ENCODE peak calls at places on chromosomes 11 and 22, in six cellular contexts. O is iris pigment epithelial cell; D is GM20000; F is HepG2; U is activated CD8-positive, alpha-beta memory T cell treated with anti-CD3 and anti-CD28 coated beads for 4 hours; Z is body of pancreas. K is an unnamed sample.

GRCh38 chr11:22730319-22730718 is 63.9 kb downstream of the GAS2 start:
- DNase-seq in O (no peak), D (peak), F (peak), U (no peak), Z (no peak), K (no peak)

GRCh38 chr11:20008190-20008801 is 152.0 kb downstream of the DBX1 start:
- DNase-seq in O (no peak), D (no peak), F (no peak), U (no peak), Z (no peak), K (no peak)

GRCh38 chr11:99320769-99321290 is 300.1 kb downstream of the CNTN5 start:
- DNase-seq in O (no peak), D (no peak), F (no peak), U (no peak), Z (no peak), K (no peak)

GRCh38 chr22:48532986-48533385 is 1294.7 kb downstream of the BRD1 start:
- DNase-seq in O (no peak), D (no peak), F (no peak), U (no peak), Z (no peak), K (no peak)

GRCh38 chr11:77197626-77198320 is 69.7 kb downstream of the MYO7A start:
- DNase-seq in O (no peak), D (no peak), F (no peak), U (no peak), Z (no peak), K (no peak)

GRCh38 chr22:20392983-20393704 is 807 bp upstream of the ZNF74 start:
- DNase-seq in O (no peak), D (no peak), F (no peak), U (no peak), Z (no peak), K (no peak)

GRCh38 chr11:72740060-72740424 is 12.2 kb downstream of the ARAP1 start:
- DNase-seq in O (no peak), D (no peak), F (no peak), U (no peak), Z (no peak), K (no peak)

GRCh38 chr22:46612904-46613605 is 7.1 kb upstream of the GRAMD4 start:
- DNase-seq in O (no peak), D (no peak), F (peak), U (peak), Z (no peak), K (peak)

GRCh38 chr11:131079036-131079435 is 162.8 kb upstream of the SNX19 start:
- DNase-seq in O (no peak), D (no peak), F (no peak), U (no peak), Z (no peak), K (no peak)

GRCh38 chr22:44274918-44275665 is 37.7 kb downstream of the SHISAL1 start:
- DNase-seq in O (no peak), D (no peak), F (no peak), U (no peak), Z (peak), K (no peak)

GRCh38 chr11:8328848-8329330 is 65.2 kb upstream of the LMO1 start:
- DNase-seq in O (peak), D (peak), F (peak), U (no peak), Z (peak), K (peak)

GRCh38 chr22:41910050-41910598 is 4.8 kb downstream of the SHISA8 start:
- DNase-seq in O (no peak), D (peak), F (no peak), U (no peak), Z (peak), K (no peak)

GRCh38 chr22:36551096-36551495 is 22.1 kb upstream of the EIF3D start:
- DNase-seq in O (no peak), D (no peak), F (no peak), U (no peak), Z (no peak), K (no peak)

GRCh38 chr11:3105791-3106735 is 48.8 kb upstream of the CARS1 start:
- DNase-seq in O (no peak), D (no peak), F (no peak), U (no peak), Z (no peak), K (no peak)

GRCh38 chr22:19503869-19504268 is 20.3 kb downstream of the CLDN5 start:
- DNase-seq in O (no peak), D (no peak), F (no peak), U (no peak), Z (no peak), K (no peak)

GRCh38 chr11:86486261-86487030 is 111.8 kb downstream of the CCDC81 start:
- DNase-seq in O (no peak), D (no peak), F (no peak), U (no peak), Z (no peak), K (no peak)

GRCh38 chr11:93845181-93846092 is 5.0 kb downstream of the VSTM5 start:
- DNase-seq in O (no peak), D (no peak), F (no peak), U (no peak), Z (no peak), K (no peak)

GRCh38 chr11:11965656-11966353 is 42.6 kb downstream of the DKK3 start:
- DNase-seq in O (no peak), D (no peak), F (no peak), U (no peak), Z (no peak), K (no peak)

GRCh38 chr11:118910309-118911112 is 15.2 kb downstream of the BCL9L start:
- DNase-seq in O (peak), D (no peak), F (peak), U (no peak), Z (peak), K (peak)

GRCh38 chr11:74169736-74170458 is 905 bp downstream of the C2CD3 start:
- DNase-seq in O (no peak), D (no peak), F (no peak), U (no peak), Z (no peak), K (no peak)

GRCh38 chr22:23088199-23088604 is 17.9 kb downstream of the GNAZ start:
- DNase-seq in O (no peak), D (no peak), F (no peak), U (no peak), Z (no peak), K (no peak)

GRCh38 chr11:134154441-134154840 is 69.3 kb downstream of the NCAPD3 start:
- DNase-seq in O (no peak), D (no peak), F (no peak), U (no peak), Z (no peak), K (no peak)

GRCh38 chr11:14290422-14290821 is 68.6 kb downstream of the RRAS2 start:
- DNase-seq in O (no peak), D (no peak), F (no peak), U (no peak), Z (no peak), K (no peak)

GRCh38 chr11:86162257-86162656 is 82.3 kb upstream of the EED start:
- DNase-seq in O (peak), D (no peak), F (no peak), U (no peak), Z (peak), K (no peak)

GRCh38 chr11:1939006-1939626 is 8.0 kb upstream of the MRPL23 start:
- DNase-seq in O (peak), D (peak), F (no peak), U (no peak), Z (no peak), K (no peak)

GRCh38 chr11:112526699-112527410 is 266.2 kb upstream of the PLET1 start:
- DNase-seq in O (peak), D (no peak), F (no peak), U (no peak), Z (no peak), K (no peak)

GRCh38 chr11:47060807-47061206 is 115.9 kb downstream of the ARFGAP2 start:
- DNase-seq in O (peak), D (no peak), F (no peak), U (no peak), Z (no peak), K (no peak)

GRCh38 chr22:44620129-44620840 is 81.7 kb upstream of the PRR5 start:
- DNase-seq in O (peak), D (peak), F (peak), U (peak), Z (peak), K (peak)

GRCh38 chr11:86999859-87000753 is 37.6 kb upstream of the TMEM135 start:
- DNase-seq in O (peak), D (no peak), F (peak), U (no peak), Z (peak), K (no peak)